ENCODE peak calls at places on chromosomes 12 and 14, in five cellular contexts. C is bronchial epithelial cell, U is glutamatergic neuron, M is RWPE1, R is mesothelial cell of epicardium. E is an unnamed sample.

GRCh38 chr14:85409496-85410210 is 120.3 kb upstream of the FLRT2 start:
- DNase-seq in C (peak), U (no peak), M (no peak), R (no peak), E (no peak)

GRCh38 chr12:53068811-53069585 is 10.2 kb downstream of the SPRYD3 start:
- DNase-seq in C (no peak), U (no peak), M (peak), R (no peak), E (no peak)

GRCh38 chr12:123924539-123924938 is 48.1 kb downstream of the CCDC92 start:
- DNase-seq in C (no peak), U (no peak), M (no peak), R (no peak), E (no peak)

GRCh38 chr14:30440986-30441385 is 118.0 kb upstream of the G2E3 start:
- DNase-seq in C (no peak), U (no peak), M (no peak), R (no peak), E (no peak)

GRCh38 chr14:23154876-23155587 is 28.4 kb downstream of the SLC7A8 start:
- DNase-seq in C (peak), U (peak), M (peak), R (no peak), E (no peak)

GRCh38 chr12:76790564-76791552 is 26.9 kb downstream of the ZDHHC17 start:
- DNase-seq in C (peak), U (no peak), M (peak), R (no peak), E (no peak)

GRCh38 chr12:78120866-78121590 is 290.3 kb downstream of the NAV3 start:
- DNase-seq in C (peak), U (no peak), M (no peak), R (no peak), E (no peak)

GRCh38 chr14:102279688-102280348 is 25.1 kb downstream of the MOK start:
- DNase-seq in C (peak), U (no peak), M (peak), R (no peak), E (no peak)

GRCh38 chr14:61472801-61473376 is 151.5 kb downstream of the PRKCH start:
- DNase-seq in C (no peak), U (no peak), M (no peak), R (no peak), E (no peak)

GRCh38 chr14:94342334-94342934 is 19.3 kb upstream of the SERPINA6 start:
- DNase-seq in C (peak), U (no peak), M (peak), R (no peak), E (no peak)

GRCh38 chr12:75623631-75624118 is 112.3 kb upstream of the KRR1 start:
- DNase-seq in C (peak), U (no peak), M (peak), R (no peak), E (no peak)

GRCh38 chr12:47556219-47556618 is 149.6 kb downstream of the RPAP3 start:
- DNase-seq in C (peak), U (no peak), M (no peak), R (no peak), E (no peak)

GRCh38 chr14:77947372-77947771 is 147.5 kb downstream of the ADCK1 start:
- DNase-seq in C (no peak), U (no peak), M (no peak), R (no peak), E (no peak)

GRCh38 chr14:50007123-50007903 is 109.1 kb downstream of the VCPKMT start:
- DNase-seq in C (peak), U (no peak), M (peak), R (no peak), E (no peak)

GRCh38 chr12:113149361-113150150 is at the start of gene CFAP73:
- DNase-seq in C (peak), U (peak), M (peak), R (peak), E (peak)

GRCh38 chr12:106246891-106247730 is 709 bp downstream of the CKAP4 start:
- DNase-seq in C (peak), U (peak), M (peak), R (peak), E (peak)

GRCh38 chr12:77686760-77687159 is 143.9 kb upstream of the NAV3 start:
- DNase-seq in C (peak), U (no peak), M (no peak), R (no peak), E (no peak)

GRCh38 chr12:109444263-109444662 is 32.8 kb downstream of the KCTD10 start:
- DNase-seq in C (no peak), U (no peak), M (no peak), R (no peak), E (no peak)

GRCh38 chr14:90577661-90578282 is 180.9 kb downstream of the CALM1 start:
- DNase-seq in C (no peak), U (no peak), M (no peak), R (no peak), E (no peak)

GRCh38 chr12:54258286-54258685 is 21.6 kb downstream of the CBX5 start:
- DNase-seq in C (no peak), U (no peak), M (no peak), R (no peak), E (no peak)

GRCh38 chr12:77521458-77522115 is 309.1 kb upstream of the NAV3 start:
- DNase-seq in C (no peak), U (no peak), M (no peak), R (no peak), E (no peak)

GRCh38 chr12:106918746-106919145 is 37.0 kb upstream of the TMEM263 start:
- DNase-seq in C (peak), U (peak), M (peak), R (no peak), E (no peak)

GRCh38 chr14:68548194-68549056 is 244.4 kb downstream of the ZFP36L1 start:
- DNase-seq in C (peak), U (no peak), M (peak), R (peak), E (no peak)

GRCh38 chr12:1933342-1933992 is 15.0 kb upstream of the CACNA2D4 start:
- DNase-seq in C (no peak), U (no peak), M (no peak), R (no peak), E (no peak)
- TF ChIP-seq CTCF in C (no peak), U (no peak), M (no peak), R (no peak), E (no peak)

DNA sequence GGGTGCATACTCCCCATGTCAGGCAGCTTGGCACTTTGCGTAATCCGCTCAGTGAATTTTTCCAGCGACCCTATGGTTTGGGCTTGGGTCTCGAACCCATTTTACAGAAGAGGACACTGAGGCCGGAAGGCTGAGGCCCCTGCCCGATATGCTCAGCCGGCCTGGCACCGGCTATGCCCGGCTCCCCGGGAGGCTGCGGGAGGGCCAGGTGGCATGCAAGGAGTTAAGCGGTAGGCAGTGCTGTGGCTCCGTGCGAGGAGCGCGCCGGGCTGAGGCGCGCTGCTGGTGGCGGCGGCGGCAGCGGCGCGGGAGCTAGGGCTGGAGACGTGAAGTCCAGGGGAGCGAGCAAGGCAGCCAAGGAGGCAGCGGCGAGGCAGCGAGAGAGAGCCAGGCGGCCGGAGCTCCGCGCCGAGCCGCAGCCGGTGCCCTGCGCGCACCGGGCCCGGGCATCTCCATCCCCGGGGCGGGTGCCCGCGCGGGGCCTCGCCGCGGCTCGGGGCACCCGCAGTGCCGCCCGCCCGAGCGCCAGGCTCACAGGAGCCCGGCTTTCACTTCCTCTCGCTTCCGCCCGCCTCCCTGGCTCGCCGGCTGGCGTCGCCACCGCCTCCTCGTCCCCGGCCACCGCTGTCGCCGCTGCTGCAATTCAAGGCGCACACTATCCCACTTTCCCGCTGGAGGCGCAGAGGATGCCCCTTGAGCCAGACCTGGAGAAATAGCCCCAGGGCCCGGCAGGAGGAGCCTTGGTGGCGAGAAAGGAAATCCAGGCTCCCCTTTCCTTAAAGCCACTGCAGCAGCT is at the start of gene WSCD2:
- DNase-seq in C (peak), U (peak), M (peak), R (peak), E (peak)
- TF ChIP-seq CTCF in C (no peak), U (peak), M (no peak), R (no peak), E (peak)

DNA sequence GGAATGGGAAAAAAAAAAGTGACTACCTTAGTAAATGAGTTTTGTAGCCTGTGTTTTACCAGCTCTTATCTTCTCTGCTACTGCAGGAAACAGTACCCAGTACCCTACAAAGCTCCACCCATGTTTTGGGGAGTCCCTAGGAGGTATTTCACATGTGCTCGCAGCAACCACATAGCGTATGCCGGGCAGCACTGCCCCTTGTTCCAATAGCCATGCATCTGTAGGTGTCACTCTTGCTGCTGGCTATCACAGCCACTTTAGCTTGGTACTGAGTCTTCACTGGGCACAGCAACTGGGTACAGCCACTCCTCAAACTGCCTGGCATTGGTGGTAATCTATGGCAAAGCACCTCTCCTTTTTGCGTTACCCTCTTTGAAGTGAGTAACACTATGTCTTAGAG is 2.0 kb upstream of the MDM1 start:
- DNase-seq in C (no peak), U (no peak), M (no peak), R (no peak), E (no peak)
- TF ChIP-seq CTCF in C (peak), U (no peak), M (no peak), R (no peak), E (no peak)

DNA sequence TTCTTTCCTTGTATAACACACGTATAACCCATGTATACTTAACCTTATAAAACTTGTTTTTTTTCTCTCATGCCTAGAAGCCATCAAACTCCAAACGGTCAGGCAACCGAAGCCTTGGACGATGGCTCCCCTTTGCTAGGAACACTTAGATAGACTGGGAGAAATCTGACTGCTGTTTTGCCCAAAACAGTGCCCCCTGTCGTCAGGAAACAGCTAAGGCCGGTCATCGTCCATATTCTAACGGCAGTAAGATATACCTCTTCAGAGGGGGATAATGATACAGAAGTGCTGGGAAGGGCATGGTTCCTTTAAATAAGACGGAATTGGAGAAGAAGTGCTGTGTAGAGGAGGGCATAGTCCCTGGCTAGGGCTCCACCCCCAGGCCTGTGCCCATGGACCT is 130.5 kb downstream of the SLC41A2 start:
- DNase-seq in C (no peak), U (no peak), M (no peak), R (no peak), E (no peak)
- TF ChIP-seq CTCF in C (peak), U (no peak), M (no peak), R (no peak), E (no peak)

DNA sequence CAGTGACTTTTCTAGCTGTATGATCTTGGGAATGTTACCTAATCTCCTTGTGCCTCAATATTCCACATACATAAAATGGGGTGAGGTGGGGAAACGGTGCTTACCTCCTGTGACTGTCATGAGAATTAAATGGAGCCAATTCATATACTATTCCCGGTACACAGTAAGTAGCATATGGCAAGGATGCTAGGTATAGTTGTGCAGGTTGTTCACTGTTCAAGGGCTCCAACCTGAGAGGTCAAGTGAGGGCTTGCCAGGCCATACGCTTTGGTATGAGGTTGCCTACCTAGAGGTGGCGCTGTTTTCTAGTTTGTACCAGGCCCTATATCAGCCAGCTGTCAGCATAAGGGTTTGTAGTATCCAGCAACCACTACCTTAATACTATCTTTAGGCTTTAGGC is 3.6 kb upstream of the BATF start:
- DNase-seq in C (peak), U (no peak), M (no peak), R (no peak), E (no peak)
- TF ChIP-seq CTCF in C (peak), U (peak), M (no peak), R (no peak), E (peak)

GRCh38 chr14:93212432-93212831 is 5.4 kb downstream of the UBR7 start:
- DNase-seq in C (no peak), U (no peak), M (no peak), R (no peak), E (no peak)

GRCh38 chr14:93206793-93207467 is at the start of the genes GON7 and UBR7:
- DNase-seq in C (peak), U (peak), M (peak), R (peak), E (peak)

GRCh38 chr14:93207468-93208308 is 632 bp downstream of the UBR7 start:
- DNase-seq in C (peak), U (peak), M (peak), R (no peak), E (peak)
- TF ChIP-seq CTCF in C (peak), U (peak), M (peak), R (no peak), E (peak)

GRCh38 chr12:12586879-12587675 is 24.4 kb upstream of the DUSP16 start:
- DNase-seq in C (peak), U (no peak), M (peak), R (no peak), E (no peak)
- TF ChIP-seq CTCF in C (no peak), U (no peak), M (no peak), R (no peak), E (no peak)

GRCh38 chr12:120631097-120631496 is 9.3 kb upstream of the CABP1 start:
- DNase-seq in C (no peak), U (no peak), M (no peak), R (no peak), E (no peak)

GRCh38 chr12:120630139-120630895 is 10.1 kb upstream of the CABP1 start:
- DNase-seq in C (no peak), U (peak), M (no peak), R (no peak), E (no peak)

GRCh38 chr12:120625557-120626419 is 14.6 kb upstream of the CABP1 start:
- DNase-seq in C (no peak), U (no peak), M (peak), R (no peak), E (no peak)

DNA sequence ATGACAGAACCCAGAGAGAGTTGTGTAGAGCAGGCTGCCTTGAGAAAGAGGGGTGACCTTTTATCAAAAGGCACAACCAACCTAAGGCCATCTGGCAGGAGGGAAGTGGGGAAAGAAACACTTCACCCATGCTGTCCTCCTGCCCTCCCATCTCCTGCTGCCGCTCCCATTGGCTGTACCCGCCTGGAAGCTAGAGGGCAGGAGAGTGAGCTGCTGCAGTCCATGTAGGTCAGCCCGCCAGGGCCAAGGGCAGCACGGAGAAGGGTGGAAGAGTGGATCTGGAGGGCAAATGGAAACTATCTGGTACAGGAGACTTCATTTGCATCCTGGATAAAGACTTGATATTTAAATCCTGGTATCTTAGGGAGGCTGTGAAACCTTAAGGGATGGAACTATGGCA is 11.5 kb upstream of the CABP1 start:
- DNase-seq in C (no peak), U (peak), M (no peak), R (no peak), E (no peak)
- TF ChIP-seq CTCF in C (no peak), U (no peak), M (no peak), R (no peak), E (no peak)